ENCODE peak calls at places on chromosomes 3 and 15, in four cellular contexts. P is GM12878, Y is K562, T is HL-60. N is an unnamed sample.

GRCh38 chr3:61181874-61182273 is 69.4 kb downstream of the FHIT start:
- DNase-seq in P (peak; percentile 64), Y (no peak), T (no peak), N (peak; percentile 31)

GRCh38 chr3:17179381-17180205 is 294.8 kb downstream of the PLCL2 start:
- DNase-seq in P (peak; percentile 56), Y (no peak), T (no peak), N (no peak)

GRCh38 chr3:187261541-187261969 is 30.0 kb downstream of the MASP1 start:
- DNase-seq in P (no peak), Y (no peak), T (no peak), N (no peak)

GRCh38 chr15:98417346-98417745 is 231.0 kb upstream of the IGF1R start:
- DNase-seq in P (no peak), Y (no peak), T (no peak), N (no peak)

GRCh38 chr3:72105306-72105705 is 320.4 kb upstream of the PROK2 start:
- DNase-seq in P (no peak), Y (no peak), T (no peak), N (no peak)

GRCh38 chr3:5082658-5083030 is 39.4 kb upstream of the ARL8B start:
- DNase-seq in P (no peak), Y (no peak), T (no peak), N (no peak)

GRCh38 chr3:48372377-48372770 is 355 bp downstream of the FBXW12 start:
- DNase-seq in P (no peak), Y (no peak), T (no peak), N (no peak)

GRCh38 chr15:51884517-51885236 is 55.2 kb downstream of the TMOD3 start:
- DNase-seq in P (no peak), Y (no peak), T (no peak), N (no peak)

GRCh38 chr3:177418787-177419186 is 221.5 kb upstream of the TBL1XR1 start:
- DNase-seq in P (no peak), Y (no peak), T (no peak), N (no peak)

GRCh38 chr3:153291052-153291689 is 129.1 kb downstream of the RAP2B start:
- DNase-seq in P (no peak), Y (peak; percentile 37), T (peak; percentile 43), N (no peak)

GRCh38 chr15:92451225-92451825 is 57.6 kb downstream of the ST8SIA2 start:
- DNase-seq in P (no peak), Y (no peak), T (no peak), N (no peak)

GRCh38 chr3:115245437-115245836 is 98.3 kb upstream of the ZBTB20 start:
- DNase-seq in P (no peak), Y (peak; percentile 23), T (no peak), N (no peak)

GRCh38 chr3:129278970-129279906 is 568 bp downstream of the HMCES start:
- DNase-seq in P (no peak), Y (peak; percentile 52), T (no peak), N (no peak)

GRCh38 chr15:76127169-76127568 is 67.4 kb downstream of the TMEM266 start:
- DNase-seq in P (no peak), Y (no peak), T (no peak), N (no peak)

GRCh38 chr3:182246870-182247269 is 535.1 kb downstream of the SOX2 start:
- DNase-seq in P (no peak), Y (no peak), T (no peak), N (no peak)

GRCh38 chr15:27668471-27669220 is 430.5 kb downstream of the OCA2 start:
- DNase-seq in P (no peak), Y (no peak), T (no peak), N (no peak)

GRCh38 chr3:170054204-170054603 is 16.4 kb downstream of the GPR160 start:
- DNase-seq in P (no peak), Y (peak; percentile 32), T (no peak), N (no peak)

GRCh38 chr15:77507911-77508310 is 87.2 kb downstream of the HMG20A start:
- DNase-seq in P (no peak), Y (no peak), T (no peak), N (no peak)

GRCh38 chr15:84099181-84099580 is 136.4 kb upstream of the GOLGA6L4 start:
- DNase-seq in P (peak; percentile 55), Y (no peak), T (no peak), N (no peak)

GRCh38 chr15:61032600-61033286 is 196.4 kb downstream of the RORA start:
- DNase-seq in P (no peak), Y (no peak), T (no peak), N (no peak)

GRCh38 chr15:80582816-80583423 is 112.2 kb upstream of the ABHD17C start:
- DNase-seq in P (no peak), Y (no peak), T (no peak), N (no peak)

GRCh38 chr15:31145271-31145911 is 43.9 kb upstream of the TRPM1 start:
- DNase-seq in P (no peak), Y (no peak), T (no peak), N (no peak)

GRCh38 chr15:44584162-44584749 is 47.3 kb downstream of the EIF3J start:
- DNase-seq in P (no peak), Y (no peak), T (no peak), N (no peak)

GRCh38 chr15:84981711-84982300 is at the start of gene PDE8A:
- DNase-seq in P (no peak), Y (peak; percentile 59), T (peak; percentile 15), N (peak; percentile 41)

GRCh38 chr15:35907507-35907906 is 361.5 kb upstream of the DPH6 start:
- DNase-seq in P (no peak), Y (no peak), T (no peak), N (no peak)

GRCh38 chr3:41224120-41224806 is 25.0 kb downstream of the CTNNB1 start:
- DNase-seq in P (no peak), Y (no peak), T (no peak), N (no peak)

GRCh38 chr15:59274126-59274970 is 67.7 kb downstream of the LDHAL6B start:
- DNase-seq in P (no peak), Y (no peak), T (peak; percentile 17), N (no peak)

GRCh38 chr3:108509263-108509662 is 1.1 kb downstream of the MYH15 start:
- DNase-seq in P (no peak), Y (no peak), T (no peak), N (no peak)

GRCh38 chr3:126128504-126129407 is 44.8 kb upstream of the SLC41A3 start:
- DNase-seq in P (no peak), Y (no peak), T (no peak), N (no peak)

GRCh38 chr3:142850395-142851023 is 38.4 kb downstream of the PCOLCE2 start:
- DNase-seq in P (no peak), Y (peak; percentile 46), T (peak; percentile 99), N (no peak)

GRCh38 chr15:74200394-74200793 is 2.2 kb downstream of the STRA6 start:
- DNase-seq in P (no peak), Y (no peak), T (peak; percentile 15), N (no peak)

GRCh38 chr3:146268535-146269219 is 17.8 kb upstream of the PLSCR4 start:
- DNase-seq in P (no peak), Y (no peak), T (no peak), N (no peak)

GRCh38 chr3:23778451-23778850 is 27.3 kb upstream of the UBE2E1 start:
- DNase-seq in P (no peak), Y (no peak), T (no peak), N (no peak)

GRCh38 chr3:127820221-127820870 is 2.0 kb downstream of the MGLL start:
- DNase-seq in P (peak; percentile 41), Y (no peak), T (no peak), N (no peak)

GRCh38 chr3:80439490-80439889 is 671.7 kb upstream of the ROBO1 start:
- DNase-seq in P (no peak), Y (no peak), T (no peak), N (no peak)

GRCh38 chr3:195443391-195443989 is 670 bp upstream of the ACAP2 start:
- DNase-seq in P (no peak), Y (no peak), T (no peak), N (no peak)

GRCh38 chr3:195442573-195443390 is at the start of gene ACAP2:
- DNase-seq in P (peak; percentile 93), Y (peak; percentile 100), T (peak; percentile 99), N (peak; percentile 96)

GRCh38 chr3:195441476-195441970 is 1.3 kb downstream of the ACAP2 start:
- DNase-seq in P (no peak), Y (no peak), T (no peak), N (no peak)

GRCh38 chr3:195441051-195441450 is 1.8 kb downstream of the ACAP2 start:
- DNase-seq in P (no peak), Y (no peak), T (no peak), N (no peak)

DNA sequence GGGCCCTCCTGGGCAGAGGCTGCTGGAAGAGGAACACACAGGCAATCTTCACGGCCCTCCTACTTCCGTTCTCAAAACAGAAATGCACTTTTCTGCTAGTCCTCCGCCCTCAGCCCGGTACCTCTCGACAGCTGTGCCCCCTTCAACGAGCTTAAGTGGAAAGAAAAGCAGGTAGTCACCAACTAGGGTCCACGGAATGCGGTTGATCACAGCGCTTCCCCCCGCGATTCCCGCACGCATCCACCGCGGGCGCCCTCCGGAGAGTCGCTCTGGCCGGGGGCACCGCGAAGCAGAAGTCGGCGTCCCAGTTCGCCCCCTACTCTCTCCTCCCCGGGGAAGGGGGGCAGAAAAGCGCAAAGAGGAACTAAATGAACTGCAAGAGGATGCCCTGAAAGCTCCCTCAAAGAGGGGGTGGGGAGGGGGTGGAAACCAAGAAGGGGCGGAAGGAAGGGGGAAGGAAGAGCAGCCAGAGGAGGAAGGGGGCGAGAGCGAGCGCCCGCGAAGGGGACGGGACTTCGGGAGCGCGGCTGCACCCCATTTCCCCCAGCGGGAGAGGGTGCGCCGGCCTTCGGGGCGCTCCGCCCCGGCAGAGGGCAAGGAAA is 748 bp downstream of the ACAP2 start:
- DNase-seq in P (no peak), Y (peak; percentile 62), T (peak; percentile 69), N (no peak)
- TF ChIP-seq POLR2AphosphoS5 in P (no peak), Y (no peak), T (no peak), N (no peak)

GRCh38 chr3:33170531-33170930 is 48.1 kb downstream of the SUSD5 start:
- DNase-seq in P (no peak), Y (no peak), T (no peak), N (no peak)
- TF ChIP-seq SPI1 in P (no peak), Y (no peak), T (no peak), N (no peak)

GRCh38 chr3:197547206-197547605 is 8.6 kb downstream of the BDH1 start:
- DNase-seq in P (no peak), Y (no peak), T (no peak), N (no peak)
- TF ChIP-seq POLR2AphosphoS5 in P (no peak), Y (no peak), T (no peak), N (no peak)

GRCh38 chr15:96217983-96218382 is 112.5 kb upstream of the NR2F2 start:
- DNase-seq in P (no peak), Y (no peak), T (no peak), N (no peak)

GRCh38 chr15:96218623-96219465 is 111.7 kb upstream of the NR2F2 start:
- DNase-seq in P (no peak), Y (no peak), T (no peak), N (no peak)

GRCh38 chr15:96220657-96221056 is 109.8 kb upstream of the NR2F2 start:
- DNase-seq in P (no peak), Y (no peak), T (no peak), N (no peak)

GRCh38 chr15:96223939-96224338 is 106.6 kb upstream of the NR2F2 start:
- DNase-seq in P (no peak), Y (no peak), T (no peak), N (no peak)

DNA sequence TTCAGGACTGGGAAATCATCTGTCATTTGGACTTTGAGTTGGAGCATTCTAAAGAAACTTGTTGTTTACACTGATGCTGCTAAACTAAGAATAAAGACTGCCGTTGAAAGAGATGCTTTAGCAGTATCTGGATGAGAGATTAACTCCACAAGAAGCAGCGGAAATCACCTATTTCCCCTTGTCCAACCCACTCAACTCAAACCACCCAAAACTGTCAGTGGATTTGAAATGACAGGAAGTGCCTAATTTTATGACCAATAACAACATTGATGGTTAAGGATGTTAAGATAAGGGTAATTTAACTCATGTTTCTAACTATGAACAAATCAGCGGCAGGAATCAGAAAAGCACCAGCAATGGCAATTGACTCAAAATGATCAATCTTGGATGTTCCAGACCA is 110.8 kb upstream of the NR2F2 start:
- DNase-seq in P (no peak), Y (no peak), T (no peak), N (no peak)
- TF ChIP-seq SPI1 in P (no peak), Y (no peak), T (no peak), N (peak; percentile 20)